ENCODE peak calls at places on chromosomes 2 and 18, in five cellular contexts. K is T-cell; W is activated CD4-positive, CD25-positive, alpha-beta regulatory T cell treated with anti-CD3 and anti-CD28 coated beads, Interleukin-2, amount 50 U/mL, for 72 hours; I is T-helper 1 cell; M is activated effector memory CD4-positive, alpha-beta T cell treated with anti-CD3 and anti-CD28 coated beads, Interleukin-2, amount 50 U/mL, for 16 hours. N is an unnamed sample.

GRCh38 chr2:38600242-38600891 is 2.4 kb downstream of the HNRNPLL start:
- DNase-seq in K (no peak), W (peak), I (no peak), M (peak), N (no peak)

GRCh38 chr2:3536682-3537632 is 17.6 kb upstream of the ADI1 start:
- DNase-seq in K (no peak), W (no peak), I (no peak), M (no peak), N (no peak)

GRCh38 chr2:190948671-190949070 is 65.3 kb downstream of the STAT1 start:
- DNase-seq in K (no peak), W (no peak), I (no peak), M (no peak), N (no peak)

GRCh38 chr2:128548461-128548891 is 229.8 kb upstream of the HS6ST1 start:
- DNase-seq in K (no peak), W (no peak), I (no peak), M (peak), N (no peak)

GRCh38 chr2:215624423-215624829 is 188.6 kb upstream of the FN1 start:
- DNase-seq in K (no peak), W (no peak), I (no peak), M (no peak), N (no peak)

GRCh38 chr2:29063646-29064372 is 10.5 kb downstream of the PCARE start:
- DNase-seq in K (no peak), W (no peak), I (no peak), M (no peak), N (no peak)

GRCh38 chr18:58871514-58872490 is 7.1 kb downstream of the ZNF532 start:
- DNase-seq in K (no peak), W (no peak), I (no peak), M (no peak), N (no peak)

GRCh38 chr2:86037141-86037794 is 68.4 kb downstream of the POLR1A start:
- DNase-seq in K (no peak), W (peak), I (no peak), M (peak), N (peak)

GRCh38 chr2:78145395-78145996 is 623.3 kb upstream of the LRRTM4 start:
- DNase-seq in K (no peak), W (no peak), I (no peak), M (no peak), N (no peak)

GRCh38 chr2:126664639-126665038 is 8.7 kb downstream of the GYPC start:
- DNase-seq in K (no peak), W (no peak), I (no peak), M (no peak), N (no peak)

GRCh38 chr18:79582978-79583377 is 96.6 kb upstream of the CTDP1 start:
- DNase-seq in K (no peak), W (no peak), I (no peak), M (no peak), N (peak)

GRCh38 chr2:38376346-38376682 is 759 bp downstream of the ATL2 start:
- DNase-seq in K (no peak), W (no peak), I (peak), M (no peak), N (peak)

GRCh38 chr2:32627441-32627900 is 379 bp upstream of the TTC27 start:
- DNase-seq in K (no peak), W (peak), I (no peak), M (no peak), N (no peak)

GRCh38 chr18:2406544-2406943 is 164.8 kb downstream of the METTL4 start:
- DNase-seq in K (no peak), W (no peak), I (no peak), M (no peak), N (no peak)

GRCh38 chr2:128577141-128577930 is 258.7 kb upstream of the HS6ST1 start:
- DNase-seq in K (no peak), W (no peak), I (no peak), M (peak), N (peak)

GRCh38 chr2:36397040-36397616 is 41.5 kb downstream of the CRIM1 start:
- DNase-seq in K (no peak), W (no peak), I (no peak), M (no peak), N (no peak)

GRCh38 chr2:120465701-120465988 is 119.7 kb downstream of the INHBB start:
- DNase-seq in K (no peak), W (no peak), I (no peak), M (no peak), N (no peak)

GRCh38 chr2:106065268-106065982 is 128.7 kb downstream of the UXS1 start:
- DNase-seq in K (no peak), W (no peak), I (no peak), M (peak), N (no peak)

GRCh38 chr2:203240491-203240890 is 1.7 kb downstream of the CYP20A1 start:
- DNase-seq in K (no peak), W (no peak), I (no peak), M (no peak), N (no peak)

GRCh38 chr18:55794288-55795052 is 206.5 kb upstream of the TCF4 start:
- DNase-seq in K (no peak), W (no peak), I (no peak), M (no peak), N (no peak)

GRCh38 chr2:148989882-148990493 is 48.5 kb upstream of the LYPD6B start:
- DNase-seq in K (peak), W (no peak), I (no peak), M (no peak), N (no peak)

GRCh38 chr2:211898697-211899096 is 639.9 kb downstream of the ERBB4 start:
- DNase-seq in K (no peak), W (no peak), I (no peak), M (no peak), N (no peak)

GRCh38 chr2:218465987-218466633 is 47.2 kb downstream of the VIL1 start:
- DNase-seq in K (no peak), W (no peak), I (no peak), M (no peak), N (no peak)

GRCh38 chr2:220209093-220209492 is 581.7 kb downstream of the SLC4A3 start:
- DNase-seq in K (no peak), W (no peak), I (no peak), M (no peak), N (no peak)

GRCh38 chr2:41414486-41415230 is 633.2 kb upstream of the PKDCC start:
- DNase-seq in K (no peak), W (no peak), I (no peak), M (no peak), N (no peak)

GRCh38 chr18:40041951-40042350 is 1913.1 kb upstream of the PIK3C3 start:
- DNase-seq in K (no peak), W (no peak), I (no peak), M (no peak), N (no peak)